ENCODE peak calls at places on chromosomes 5 and 9, in four cellular contexts. J is A549, C is pancreas, Y is lower lobe of right lung. N is an unnamed sample. For H3K9me3, the result is how much of the 10 kb centered on the place peaks cover.

GRCh38 chr9:76180541-76180940 is 213.7 kb downstream of the RFK start:
- DNase-seq in J (peak), C (no peak), Y (no peak), N (no peak)

GRCh38 chr9:118563677-118564076 is 805.6 kb downstream of the BRINP1 start:
- DNase-seq in J (no peak), C (no peak), Y (no peak), N (no peak)

GRCh38 chr9:114282926-114283325 is 40.0 kb upstream of the ORM1 start:
- DNase-seq in J (peak), C (no peak), Y (peak), N (peak)

GRCh38 chr9:21708225-21708624 is 94.2 kb upstream of the MTAP start:
- DNase-seq in J (no peak), C (no peak), Y (no peak), N (no peak)

GRCh38 chr9:94852373-94852772 is 125.9 kb downstream of the AOPEP start:
- DNase-seq in J (no peak), C (no peak), Y (no peak), N (no peak)

GRCh38 chr9:111179577-111179976 is 141.3 kb upstream of the LPAR1 start:
- DNase-seq in J (no peak), C (no peak), Y (no peak), N (no peak)

GRCh38 chr5:20678814-20679298 is 690.9 kb upstream of the CDH18 start:
- DNase-seq in J (peak), C (no peak), Y (no peak), N (no peak)

GRCh38 chr5:74063821-74064598 is 438.0 kb downstream of the ARHGEF28 start:
- DNase-seq in J (peak), C (no peak), Y (no peak), N (no peak)

GRCh38 chr5:80152778-80153177 is 103.1 kb downstream of the SERINC5 start:
- DNase-seq in J (no peak), C (no peak), Y (no peak), N (no peak)

GRCh38 chr9:129359871-129360536 is 181.9 kb upstream of the IER5L start:
- DNase-seq in J (no peak), C (no peak), Y (no peak), N (no peak)

GRCh38 chr5:177479774-177480173 is 6.3 kb upstream of the DBN1 start:
- DNase-seq in J (no peak), C (no peak), Y (no peak), N (peak)

GRCh38 chr5:116733995-116734716 is 159.5 kb upstream of the SEMA6A start:
- DNase-seq in J (no peak), C (no peak), Y (no peak), N (no peak)

GRCh38 chr5:139481580-139482049 is 943 bp downstream of the STING1 start:
- DNase-seq in J (no peak), C (no peak), Y (peak), N (peak)

GRCh38 chr5:78522476-78523105 is 126.0 kb downstream of the LHFPL2 start:
- DNase-seq in J (no peak), C (no peak), Y (no peak), N (no peak)

GRCh38 chr9:130939405-130939941 is 426 bp upstream of the FIBCD1 start:
- DNase-seq in J (no peak), C (no peak), Y (no peak), N (no peak)

GRCh38 chr9:76913467-76913866 is 7.6 kb upstream of the PRUNE2 start:
- DNase-seq in J (no peak), C (no peak), Y (no peak), N (no peak)

GRCh38 chr5:6592611-6593010 is 40.2 kb downstream of the NSUN2 start:
- DNase-seq in J (no peak), C (no peak), Y (no peak), N (no peak)

GRCh38 chr5:102789469-102789868 is 34.4 kb downstream of the PAM start:
- DNase-seq in J (no peak), C (no peak), Y (no peak), N (no peak)

GRCh38 chr5:32278403-32278802 is 34.3 kb downstream of the MTMR12 start:
- DNase-seq in J (no peak), C (no peak), Y (no peak), N (no peak)

GRCh38 chr5:138636401-138636944 is 61.3 kb upstream of the HSPA9 start:
- DNase-seq in J (no peak), C (no peak), Y (no peak), N (no peak)

GRCh38 chr9:76192013-76192412 is 202.2 kb downstream of the RFK start:
- DNase-seq in J (no peak), C (no peak), Y (no peak), N (no peak)

GRCh38 chr5:181052928-181053759 is 13.1 kb downstream of the BTNL9 start:
- DNase-seq in J (no peak), C (no peak), Y (no peak), N (peak)

GRCh38 chr5:181056431-181056830 is 16.4 kb downstream of the BTNL9 start:
- DNase-seq in J (no peak), C (no peak), Y (no peak), N (no peak)

GRCh38 chr5:181054138-181054537 is 14.1 kb downstream of the BTNL9 start:
- DNase-seq in J (no peak), C (no peak), Y (no peak), N (no peak)

GRCh38 chr5:181053760-181054122 is 13.7 kb downstream of the BTNL9 start:
- DNase-seq in J (no peak), C (no peak), Y (no peak), N (no peak)

GRCh38 chr5:181054871-181055494 is 14.9 kb downstream of the BTNL9 start:
- DNase-seq in J (no peak), C (no peak), Y (no peak), N (no peak)
- H3K9me3 ChIP-seq in J (under half), C (under half), Y (under half), N (under half)

DNA sequence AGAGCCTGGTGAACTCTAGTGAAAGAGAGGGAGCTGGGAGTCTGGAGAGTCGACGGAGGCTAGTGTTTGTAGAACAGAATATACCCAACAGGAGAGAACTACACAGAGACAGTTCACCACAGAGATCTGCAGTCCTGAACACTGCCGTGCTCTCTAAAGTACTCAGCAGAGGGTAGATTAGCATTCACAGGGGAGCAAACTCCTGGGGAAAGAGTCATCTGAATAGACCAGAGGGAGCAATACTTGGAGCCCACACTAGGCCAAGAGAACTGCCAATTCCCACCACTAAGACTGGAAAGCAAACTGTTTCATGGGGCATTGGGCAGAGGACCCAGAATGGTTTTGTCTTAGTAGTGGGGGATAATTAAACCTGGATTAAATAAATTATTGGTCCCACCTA is 235.6 kb downstream of the EDIL3 start:
- DNase-seq in J (no peak), C (no peak), Y (no peak), N (no peak)
- TF ChIP-seq CTCF in J (no peak), C (no peak), Y (no peak), N (no peak)

GRCh38 chr9:215631-216155 is 1.0 kb downstream of the DOCK8 start:
- DNase-seq in J (no peak), C (no peak), Y (no peak), N (no peak)
- H3K27ac ChIP-seq in J (no peak), C (peak), Y (peak), N (peak)

GRCh38 chr5:141345327-141345726 is 1.7 kb downstream of the PCDHGA3 start:
- DNase-seq in J (no peak), C (no peak), Y (no peak), N (no peak)
- H3K9me3 ChIP-seq in J (under half), C (under half), Y (half or more), N (under half)

GRCh38 chr5:16508730-16509531 is 43.3 kb upstream of the ZNF622 start:
- DNase-seq in J (peak), C (peak), Y (peak), N (peak)
- TF ChIP-seq CTCF in J (no peak), C (no peak), Y (no peak), N (no peak)

GRCh38 chr5:179766726-179767455 is 26.9 kb upstream of the LTC4S start:
- DNase-seq in J (no peak), C (no peak), Y (no peak), N (no peak)
- H3K27ac ChIP-seq in J (peak), C (peak), Y (no peak), N (no peak)

N was measured in upper lobe of right lung.